ENCODE peak calls at places on chromosomes 2 and 18, in eight cellular contexts. One of them, this sample, is unnamed.

GRCh38 chr18:55338955-55339662 is 248.9 kb downstream of the TCF4 start:
- DNase-seq in stimulated activated CD8-positive, alpha-beta memory T cell treated with anti-CD3 and anti-CD28 coated beads, Interleukin-15, amount 100 ng/mL, for 24 hours: no peak
- DNase-seq in T-helper 2 cell: no peak
- DNase-seq in body of pancreas: no peak
- DNase-seq in right atrium auricular region: no peak
- DNase-seq in T1000: no peak
- DNase-seq in H7: no peak
- DNase-seq in amniotic stem cell: no peak
- DNase-seq in this sample: no peak

GRCh38 chr2:222799262-222799918 is 61.4 kb upstream of the ACSL3 start:
- DNase-seq in T1000: no peak
- DNase-seq in right atrium auricular region: no peak
- DNase-seq in stimulated activated CD8-positive, alpha-beta memory T cell treated with anti-CD3 and anti-CD28 coated beads, Interleukin-15, amount 100 ng/mL, for 24 hours: no peak
- DNase-seq in body of pancreas: no peak
- DNase-seq in T-helper 2 cell: no peak
- DNase-seq in H7: no peak
- DNase-seq in amniotic stem cell: no peak
- DNase-seq in this sample: no peak

GRCh38 chr2:152405206-152406118 is 70.5 kb downstream of the FMNL2 start:
- DNase-seq in T-helper 2 cell: no peak
- DNase-seq in stimulated activated CD8-positive, alpha-beta memory T cell treated with anti-CD3 and anti-CD28 coated beads, Interleukin-15, amount 100 ng/mL, for 24 hours: no peak
- DNase-seq in body of pancreas: no peak
- DNase-seq in T1000: no peak
- DNase-seq in H7: no peak
- DNase-seq in amniotic stem cell: no peak
- DNase-seq in right atrium auricular region: no peak
- DNase-seq in this sample: no peak

GRCh38 chr2:222778400-222778799 is 82.4 kb upstream of the ACSL3 start:
- DNase-seq in T1000: no peak
- DNase-seq in body of pancreas: no peak
- DNase-seq in T-helper 2 cell: no peak
- DNase-seq in H7: no peak
- DNase-seq in right atrium auricular region: no peak
- DNase-seq in stimulated activated CD8-positive, alpha-beta memory T cell treated with anti-CD3 and anti-CD28 coated beads, Interleukin-15, amount 100 ng/mL, for 24 hours: no peak
- DNase-seq in amniotic stem cell: no peak
- DNase-seq in this sample: no peak

GRCh38 chr2:45729753-45730512 is 78.5 kb downstream of the PRKCE start:
- DNase-seq in T1000: no peak
- DNase-seq in T-helper 2 cell: no peak
- DNase-seq in H7: peak
- DNase-seq in right atrium auricular region: no peak
- DNase-seq in amniotic stem cell: no peak
- DNase-seq in stimulated activated CD8-positive, alpha-beta memory T cell treated with anti-CD3 and anti-CD28 coated beads, Interleukin-15, amount 100 ng/mL, for 24 hours: no peak
- DNase-seq in body of pancreas: no peak
- DNase-seq in this sample: no peak

GRCh38 chr18:67133669-67134068 is 382.9 kb downstream of the DSEL start:
- DNase-seq in amniotic stem cell: no peak
- DNase-seq in right atrium auricular region: no peak
- DNase-seq in T1000: no peak
- DNase-seq in T-helper 2 cell: no peak
- DNase-seq in H7: no peak
- DNase-seq in body of pancreas: no peak
- DNase-seq in stimulated activated CD8-positive, alpha-beta memory T cell treated with anti-CD3 and anti-CD28 coated beads, Interleukin-15, amount 100 ng/mL, for 24 hours: no peak
- DNase-seq in this sample: no peak

GRCh38 chr2:65017335-65017734 is 28.1 kb downstream of the SLC1A4 start:
- DNase-seq in stimulated activated CD8-positive, alpha-beta memory T cell treated with anti-CD3 and anti-CD28 coated beads, Interleukin-15, amount 100 ng/mL, for 24 hours: no peak
- DNase-seq in T-helper 2 cell: no peak
- DNase-seq in body of pancreas: no peak
- DNase-seq in right atrium auricular region: no peak
- DNase-seq in H7: peak
- DNase-seq in T1000: no peak
- DNase-seq in amniotic stem cell: no peak
- DNase-seq in this sample: no peak

GRCh38 chr2:196617430-196617829 is 22.1 kb upstream of the CCDC150 start:
- DNase-seq in right atrium auricular region: no peak
- DNase-seq in T1000: no peak
- DNase-seq in body of pancreas: no peak
- DNase-seq in H7: no peak
- DNase-seq in stimulated activated CD8-positive, alpha-beta memory T cell treated with anti-CD3 and anti-CD28 coated beads, Interleukin-15, amount 100 ng/mL, for 24 hours: no peak
- DNase-seq in amniotic stem cell: no peak
- DNase-seq in T-helper 2 cell: no peak
- DNase-seq in this sample: no peak

GRCh38 chr2:96114546-96114902 is 1.8 kb downstream of the ADRA2B start:
- DNase-seq in stimulated activated CD8-positive, alpha-beta memory T cell treated with anti-CD3 and anti-CD28 coated beads, Interleukin-15, amount 100 ng/mL, for 24 hours: no peak
- DNase-seq in right atrium auricular region: no peak
- DNase-seq in T-helper 2 cell: no peak
- DNase-seq in T1000: no peak
- DNase-seq in amniotic stem cell: no peak
- DNase-seq in H7: no peak
- DNase-seq in body of pancreas: no peak
- DNase-seq in this sample: no peak

GRCh38 chr2:28658369-28658768 is 93.3 kb upstream of the PPP1CB start:
- DNase-seq in right atrium auricular region: no peak
- DNase-seq in stimulated activated CD8-positive, alpha-beta memory T cell treated with anti-CD3 and anti-CD28 coated beads, Interleukin-15, amount 100 ng/mL, for 24 hours: no peak
- DNase-seq in body of pancreas: no peak
- DNase-seq in T-helper 2 cell: no peak
- DNase-seq in amniotic stem cell: peak
- DNase-seq in H7: no peak
- DNase-seq in T1000: no peak
- DNase-seq in this sample: no peak

GRCh38 chr2:98378901-98379300 is 32.6 kb downstream of the CNGA3 start:
- DNase-seq in H7: no peak
- DNase-seq in body of pancreas: no peak
- DNase-seq in right atrium auricular region: peak
- DNase-seq in amniotic stem cell: no peak
- DNase-seq in T1000: no peak
- DNase-seq in T-helper 2 cell: no peak
- DNase-seq in stimulated activated CD8-positive, alpha-beta memory T cell treated with anti-CD3 and anti-CD28 coated beads, Interleukin-15, amount 100 ng/mL, for 24 hours: no peak
- DNase-seq in this sample: no peak

GRCh38 chr2:47339745-47340541 is 63.0 kb upstream of the MSH2 start:
- DNase-seq in T-helper 2 cell: no peak
- DNase-seq in T1000: peak
- DNase-seq in amniotic stem cell: no peak
- DNase-seq in stimulated activated CD8-positive, alpha-beta memory T cell treated with anti-CD3 and anti-CD28 coated beads, Interleukin-15, amount 100 ng/mL, for 24 hours: no peak
- DNase-seq in right atrium auricular region: no peak
- DNase-seq in body of pancreas: no peak
- DNase-seq in H7: no peak
- DNase-seq in this sample: no peak

GRCh38 chr18:23626451-23627279 is 36.0 kb downstream of the ANKRD29 start:
- DNase-seq in body of pancreas: no peak
- DNase-seq in T1000: no peak
- DNase-seq in H7: no peak
- DNase-seq in amniotic stem cell: no peak
- DNase-seq in stimulated activated CD8-positive, alpha-beta memory T cell treated with anti-CD3 and anti-CD28 coated beads, Interleukin-15, amount 100 ng/mL, for 24 hours: no peak
- DNase-seq in right atrium auricular region: no peak
- DNase-seq in T-helper 2 cell: no peak
- DNase-seq in this sample: no peak